ENCODE peak calls at places on chromosome 21, in four cellular contexts. R is H9, U is mesenchymal stem cell, E is trophoblast cell. I is an unnamed sample.

GRCh38 chr21:46634966-46635323 is 529 bp upstream of the PRMT2 start:
- DNase-seq in R (no peak), U (peak), E (peak), I (peak)

GRCh38 chr21:37257526-37257966 is 9.6 kb downstream of the VPS26C start:
- DNase-seq in R (no peak), U (peak), E (no peak), I (no peak)

GRCh38 chr21:37357691-37358090 is 8.9 kb upstream of the DYRK1A start:
- DNase-seq in R (no peak), U (no peak), E (peak), I (no peak)

GRCh38 chr21:42145569-42146250 is 73.2 kb upstream of the ABCG1 start:
- DNase-seq in R (peak), U (peak), E (peak), I (peak)

GRCh38 chr21:37195649-37196048 is 71.5 kb downstream of the VPS26C start:
- DNase-seq in R (no peak), U (no peak), E (no peak), I (no peak)

GRCh38 chr21:38769253-38769780 is 36.4 kb upstream of the ETS2 start:
- DNase-seq in R (no peak), U (peak), E (no peak), I (no peak)

GRCh38 chr21:45323487-45324380 is 36.0 kb upstream of the POFUT2 start:
- DNase-seq in R (no peak), U (peak), E (no peak), I (no peak)

GRCh38 chr21:42193131-42193671 is 25.7 kb upstream of the ABCG1 start:
- DNase-seq in R (no peak), U (no peak), E (peak), I (no peak)

GRCh38 chr21:45364464-45365185 is 40.3 kb upstream of the COL18A1 start:
- DNase-seq in R (no peak), U (peak), E (no peak), I (no peak)

GRCh38 chr21:46092811-46093667 is 4.9 kb upstream of the COL6A2 start:
- DNase-seq in R (no peak), U (no peak), E (no peak), I (no peak)

GRCh38 chr21:36792505-36792967 is 93.6 kb downstream of the SIM2 start:
- DNase-seq in R (no peak), U (peak), E (no peak), I (no peak)

GRCh38 chr21:45747802-45748445 is 104.4 kb downstream of the PCBP3 start:
- DNase-seq in R (no peak), U (peak), E (no peak), I (no peak)

GRCh38 chr21:37237764-37238163 is 29.4 kb downstream of the VPS26C start:
- DNase-seq in R (no peak), U (no peak), E (no peak), I (no peak)

GRCh38 chr21:44021064-44021463 is 9.0 kb downstream of the TRAPPC10 start:
- DNase-seq in R (no peak), U (no peak), E (no peak), I (no peak)
- H3K27ac ChIP-seq in R (no peak), U (no peak), E (no peak), I (no peak)

GRCh38 chr21:32298148-32298559 is 501 bp upstream of the MRAP start:
- DNase-seq in R (no peak), U (no peak), E (no peak), I (no peak)

GRCh38 chr21:32299695-32300094 is 1.0 kb downstream of the MRAP start:
- DNase-seq in R (no peak), U (no peak), E (no peak), I (no peak)

GRCh38 chr21:32298658-32299081 is at the start of gene MRAP:
- DNase-seq in R (no peak), U (no peak), E (no peak), I (no peak)

GRCh38 chr21:32301596-32301995 is 2.9 kb downstream of the MRAP start:
- DNase-seq in R (no peak), U (no peak), E (no peak), I (no peak)

DNA sequence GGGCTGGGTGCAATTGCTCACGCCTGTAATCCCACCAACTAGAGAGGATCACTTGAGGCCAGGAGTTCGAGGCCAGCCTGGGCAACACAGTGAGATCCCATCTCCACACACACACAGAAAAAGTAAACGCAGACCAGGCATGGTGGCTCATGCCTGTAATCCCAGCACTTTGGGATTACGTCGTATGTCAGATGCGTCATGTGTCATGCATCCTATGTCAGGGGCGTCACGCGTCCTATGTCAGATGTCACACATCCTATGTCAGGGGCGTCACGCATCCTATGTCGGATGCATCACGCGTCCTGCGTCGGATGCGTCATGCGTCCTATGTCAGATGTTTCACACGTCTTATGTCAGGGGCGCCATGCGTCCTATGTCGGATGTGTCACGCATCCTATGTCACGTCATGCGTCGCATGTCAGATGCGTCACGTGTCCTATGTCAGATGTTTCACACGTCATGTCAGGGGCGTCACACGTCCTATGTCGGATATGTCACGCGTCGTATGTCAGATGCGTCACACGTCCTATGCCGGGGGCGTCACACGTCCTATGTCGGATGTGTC is 1.5 kb downstream of the MRAP start:
- DNase-seq in R (no peak), U (no peak), E (no peak), I (no peak)
- H2BK120ac ChIP-seq in R (no peak), U (no peak), E (no peak), I (no peak)

GRCh38 chr21:34968414-34969333 is 80.4 kb downstream of the RUNX1 start:
- DNase-seq in R (no peak), U (no peak), E (no peak), I (no peak)

GRCh38 chr21:34962586-34963222 is 86.4 kb downstream of the RUNX1 start:
- DNase-seq in R (no peak), U (peak), E (no peak), I (no peak)

GRCh38 chr21:34962136-34962535 is 87.0 kb downstream of the RUNX1 start:
- DNase-seq in R (no peak), U (no peak), E (no peak), I (no peak)

GRCh38 chr21:34967509-34968289 is 81.4 kb downstream of the RUNX1 start:
- DNase-seq in R (no peak), U (peak), E (peak), I (no peak)

GRCh38 chr21:34965200-34966174 is 83.6 kb downstream of the RUNX1 start:
- DNase-seq in R (no peak), U (peak), E (no peak), I (no peak)
- H4K8ac ChIP-seq in R (no peak), U (peak), E (no peak), I (no peak)

DNA sequence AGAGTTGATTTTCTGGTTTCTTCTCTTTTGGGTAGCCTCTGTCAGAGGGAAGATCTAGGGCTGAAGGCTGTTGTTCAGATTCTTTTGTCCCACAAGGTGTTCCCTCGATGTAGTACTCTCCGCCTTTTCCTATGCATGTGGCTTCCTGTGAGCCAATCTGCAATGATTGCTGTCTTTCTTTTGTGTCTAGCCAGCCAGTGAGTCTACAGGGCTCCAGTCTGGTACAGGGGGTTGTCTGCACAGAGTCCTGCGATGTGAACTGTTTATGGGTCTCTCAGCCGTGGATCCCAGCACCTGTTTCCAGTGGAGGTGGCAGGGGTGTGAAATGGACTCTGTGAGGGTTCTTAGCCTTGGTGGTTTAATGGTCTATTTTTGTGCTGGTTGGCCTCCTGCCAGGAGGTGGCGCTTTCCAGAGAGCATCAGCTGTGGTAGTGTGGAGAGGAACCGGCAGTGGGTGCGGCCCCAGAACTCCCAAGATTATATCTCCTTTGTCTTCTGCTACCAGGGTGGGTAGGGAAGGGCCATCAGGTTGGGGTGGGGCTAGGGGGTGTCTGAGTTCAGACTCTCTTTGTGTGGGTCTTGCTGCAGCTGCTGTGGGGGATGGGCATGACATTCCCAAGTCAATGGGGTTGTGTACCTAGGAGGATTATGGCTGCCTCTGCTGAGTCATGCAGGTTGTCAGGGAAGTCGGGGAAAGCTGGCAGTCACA is 81.3 kb upstream of the C21orf91 start:
- DNase-seq in R (peak), U (no peak), E (no peak), I (no peak)
- H3K27ac ChIP-seq in R (no peak), U (no peak), E (peak), I (peak)

GRCh38 chr21:27586326-27586725 is 619.4 kb upstream of the ADAMTS5 start:
- DNase-seq in R (no peak), U (peak), E (no peak), I (no peak)
- H2BK120ac ChIP-seq in R (no peak), U (no peak), E (no peak), I (no peak)

GRCh38 chr21:29513535-29513934 is 214.8 kb downstream of the BACH1 start:
- DNase-seq in R (no peak), U (no peak), E (no peak), I (no peak)

GRCh38 chr21:29511076-29511475 is 212.4 kb downstream of the BACH1 start:
- DNase-seq in R (no peak), U (no peak), E (peak), I (no peak)

GRCh38 chr21:29520146-29520545 is 221.4 kb downstream of the BACH1 start:
- DNase-seq in R (no peak), U (no peak), E (no peak), I (no peak)

GRCh38 chr21:29514652-29515247 is 216.0 kb downstream of the BACH1 start:
- DNase-seq in R (no peak), U (no peak), E (no peak), I (no peak)
- H4K8ac ChIP-seq in R (no peak), U (no peak), E (no peak), I (no peak)

I was measured in neuronal stem cell.